ENCODE peak calls at places on chromosomes 13 and 19, in seven cellular contexts. M, G, R, O, C, E and V are unnamed samples.

GRCh38 chr13:24328145-24328544 is 18.8 kb downstream of the C1QTNF9 start:
- DNase-seq in R (no peak), M (no peak), O (peak), C (peak), G (no peak), E (no peak), V (no peak)

GRCh38 chr19:48746738-48747575 is at the start of gene IZUMO1:
- DNase-seq in R (peak), E (peak), G (no peak), M (peak), C (peak), O (peak), V (no peak)

GRCh38 chr19:6773323-6773931 is 919 bp downstream of the VAV1 start:
- DNase-seq in R (no peak), E (no peak), G (peak), C (no peak), M (no peak), O (no peak), V (peak)

GRCh38 chr13:102277286-102277685 is 124.6 kb downstream of the FGF14 start:
- DNase-seq in E (no peak), C (no peak), M (no peak), G (no peak), O (no peak), R (no peak), V (no peak)

GRCh38 chr13:94416454-94417080 is 62.9 kb downstream of the DCT start:
- DNase-seq in R (peak), C (peak), E (peak), O (peak), G (no peak), M (no peak), V (no peak)

GRCh38 chr13:99434258-99434788 is 66.9 kb upstream of the TM9SF2 start:
- DNase-seq in M (no peak), C (no peak), O (no peak), G (no peak), E (no peak), R (no peak), V (peak)

GRCh38 chr19:23460656-23461055 is 65.4 kb upstream of the ZNF91 start:
- DNase-seq in E (no peak), C (no peak), O (peak), R (no peak), G (no peak), M (no peak), V (no peak)

GRCh38 chr19:6393982-6394412 is 1.0 kb upstream of the GTF2F1 start:
- DNase-seq in M (no peak), R (no peak), E (no peak), C (no peak), G (no peak), O (no peak), V (no peak)

GRCh38 chr13:24279706-24280105 is 29.7 kb upstream of the C1QTNF9 start:
- DNase-seq in M (no peak), E (no peak), G (no peak), C (no peak), R (no peak), O (no peak), V (no peak)

GRCh38 chr13:109156181-109156935 is 526.9 kb downstream of the MYO16 start:
- DNase-seq in O (peak), M (peak), E (peak), R (peak), C (no peak), G (peak), V (no peak)

GRCh38 chr13:48000559-48001126 is 430 bp downstream of the SUCLA2 start:
- DNase-seq in G (peak), O (peak), R (no peak), M (peak), E (no peak), C (peak), V (no peak)

GRCh38 chr13:98293570-98294142 is 116.6 kb upstream of the RNF113B start:
- DNase-seq in G (no peak), R (no peak), E (no peak), M (no peak), C (no peak), O (no peak), V (no peak)

GRCh38 chr13:52665325-52665724 is 12.7 kb downstream of the SUGT1 start:
- DNase-seq in G (no peak), O (peak), M (no peak), R (no peak), E (no peak), C (peak), V (no peak)

GRCh38 chr13:19607523-19608078 is 25.9 kb upstream of the MPHOSPH8 start:
- DNase-seq in R (no peak), G (no peak), E (no peak), M (no peak), C (no peak), O (peak), V (no peak)

GRCh38 chr13:27011661-27012060 is 159.9 kb downstream of the USP12 start:
- DNase-seq in E (no peak), C (no peak), M (no peak), O (no peak), G (no peak), R (no peak), V (no peak)

GRCh38 chr19:48968813-48969218 is 3.7 kb downstream of the FTL start:
- DNase-seq in O (no peak), E (no peak), C (no peak), M (no peak), G (no peak), R (no peak), V (no peak)

GRCh38 chr13:50678464-50679162 is 164.9 kb downstream of the DLEU7 start:
- DNase-seq in M (no peak), C (no peak), O (peak), E (peak), R (peak), G (no peak), V (no peak)

GRCh38 chr13:82878536-82878935 is 1003.7 kb downstream of the SLITRK1 start:
- DNase-seq in M (no peak), C (no peak), R (peak), G (no peak), E (no peak), O (peak), V (no peak)

GRCh38 chr19:8269724-8270123 is 38.4 kb downstream of the CD320 start:
- DNase-seq in R (no peak), M (no peak), G (no peak), E (no peak), O (no peak), C (no peak), V (no peak)

GRCh38 chr13:48006396-48006795 is 5.3 kb upstream of the SUCLA2 start:
- DNase-seq in R (no peak), O (peak), E (no peak), G (no peak), C (no peak), M (no peak), V (no peak)

GRCh38 chr19:38196948-38197656 is 26.9 kb downstream of the DPF1 start:
- DNase-seq in R (no peak), C (no peak), G (no peak), O (no peak), M (no peak), E (no peak), V (no peak)

GRCh38 chr19:55699221-55699620 is 24.2 kb downstream of the EPN1 start:
- DNase-seq in M (no peak), R (no peak), G (no peak), E (no peak), O (no peak), C (no peak), V (no peak)

GRCh38 chr19:41934849-41935374 is 6.7 kb upstream of the ERFL start:
- DNase-seq in R (no peak), E (peak), M (peak), O (peak), C (peak), G (peak), V (peak)

GRCh38 chr19:11331502-11331901 is 8.0 kb downstream of the RAB3D start:
- DNase-seq in G (no peak), M (no peak), O (no peak), R (no peak), E (no peak), C (no peak), V (no peak)

GRCh38 chr13:94329754-94330551 is 149.5 kb downstream of the DCT start:
- DNase-seq in G (no peak), R (peak), M (peak), C (no peak), E (peak), O (peak), V (no peak)

GRCh38 chr19:2867025-2867991 is at the start of gene ZNF556:
- DNase-seq in C (no peak), G (no peak), E (no peak), M (peak), O (peak), R (no peak), V (no peak)

GRCh38 chr19:51713319-51714285 is 10.2 kb downstream of the HAS1 start:
- DNase-seq in C (no peak), O (no peak), M (no peak), R (no peak), E (no peak), G (no peak), V (no peak)

GRCh38 chr13:84645196-84646071 is 763.2 kb upstream of the SLITRK1 start:
- DNase-seq in R (peak), C (no peak), O (peak), G (no peak), E (no peak), M (no peak), V (no peak)

GRCh38 chr13:30607908-30608307 is 9.8 kb upstream of the USPL1 start:
- DNase-seq in G (no peak), R (no peak), C (no peak), M (no peak), O (peak), E (no peak), V (peak)

GRCh38 chr19:34985249-34986022 is 14.7 kb upstream of the GRAMD1A start:
- DNase-seq in E (no peak), O (peak), R (no peak), G (no peak), C (no peak), M (peak), V (no peak)

GRCh38 chr19:3370728-3371591 is 4.6 kb downstream of the NFIC start:
- DNase-seq in O (no peak), C (no peak), M (no peak), G (no peak), R (no peak), E (no peak), V (no peak)

GRCh38 chr13:23506821-23507210 is 63.4 kb upstream of the TNFRSF19 start:
- DNase-seq in E (peak), O (no peak), M (no peak), R (peak), G (no peak), C (peak), V (no peak)

DNA sequence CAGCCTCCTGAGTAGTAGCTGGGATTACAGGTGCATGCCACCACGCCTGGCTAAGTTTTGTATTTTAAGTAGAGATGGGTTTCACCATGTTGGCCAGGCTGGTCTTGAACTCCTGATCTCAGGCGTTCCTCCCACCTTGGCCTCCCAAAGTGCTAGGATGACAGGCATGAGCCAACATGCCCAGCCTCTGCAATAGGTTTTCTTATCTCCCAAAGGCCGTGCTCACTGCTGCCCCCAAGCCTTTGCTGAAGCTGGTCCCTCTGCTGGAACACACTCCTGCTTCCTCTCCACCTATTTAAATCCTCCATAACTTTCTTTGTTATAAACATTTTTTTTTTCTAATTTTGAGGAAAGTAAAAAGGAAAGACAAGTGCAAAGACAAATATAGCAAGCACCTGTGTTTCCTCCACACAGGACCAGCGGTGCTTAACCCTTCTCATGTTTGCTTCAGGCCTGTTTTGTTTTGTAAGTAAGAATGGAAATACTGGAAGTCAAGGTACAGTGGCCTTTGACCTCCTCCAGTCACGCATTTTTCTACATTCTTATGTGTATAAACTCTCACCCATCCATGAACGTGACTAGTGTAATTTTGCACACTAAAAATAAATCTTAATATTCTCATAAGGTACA is 14.5 kb upstream of the TNFAIP8L1 start:
- DNase-seq in C (peak), O (peak), R (no peak), M (no peak), E (no peak), G (no peak), V (no peak)
- TF ChIP-seq CTCF in C (peak), O (peak), R (peak), M (no peak), E (peak), G (no peak), V (no peak)

GRCh38 chr13:75364131-75364713 is 117.7 kb downstream of the TBC1D4 start:
- DNase-seq in C (no peak), O (peak), M (no peak), E (peak), G (no peak), R (no peak), V (no peak)

GRCh38 chr13:75363371-75363770 is 118.6 kb downstream of the TBC1D4 start:
- DNase-seq in G (no peak), E (no peak), O (no peak), C (no peak), R (no peak), M (no peak), V (no peak)

GRCh38 chr13:75368167-75368566 is 113.8 kb downstream of the TBC1D4 start:
- DNase-seq in O (peak), R (peak), E (peak), M (peak), C (no peak), G (no peak), V (no peak)

GRCh38 chr13:75366380-75367280 is 115.3 kb downstream of the TBC1D4 start:
- DNase-seq in E (no peak), R (no peak), M (no peak), G (no peak), C (no peak), O (no peak), V (no peak)

GRCh38 chr13:75365724-75366173 is 116.2 kb downstream of the TBC1D4 start:
- DNase-seq in G (no peak), M (no peak), C (no peak), O (peak), E (peak), R (no peak), V (no peak)
- TF ChIP-seq CTCF in G (no peak), M (peak), C (no peak), O (no peak), E (peak), R (peak), V (no peak)

GRCh38 chr19:33438987-33439781 is 65.7 kb downstream of the CEBPG start:
- DNase-seq in M (no peak), C (no peak), O (no peak), E (no peak), R (no peak), G (peak), V (no peak)

GRCh38 chr19:33437351-33438015 is 64.0 kb downstream of the CEBPG start:
- DNase-seq in M (no peak), E (no peak), C (no peak), R (no peak), O (no peak), G (peak), V (no peak)

GRCh38 chr19:33440241-33440640 is 66.7 kb downstream of the CEBPG start:
- DNase-seq in C (no peak), O (no peak), R (no peak), E (no peak), G (peak), M (no peak), V (no peak)

GRCh38 chr19:33436360-33437345 is 63.1 kb downstream of the CEBPG start:
- DNase-seq in M (no peak), E (no peak), C (no peak), O (no peak), R (no peak), G (peak), V (no peak)

DNA sequence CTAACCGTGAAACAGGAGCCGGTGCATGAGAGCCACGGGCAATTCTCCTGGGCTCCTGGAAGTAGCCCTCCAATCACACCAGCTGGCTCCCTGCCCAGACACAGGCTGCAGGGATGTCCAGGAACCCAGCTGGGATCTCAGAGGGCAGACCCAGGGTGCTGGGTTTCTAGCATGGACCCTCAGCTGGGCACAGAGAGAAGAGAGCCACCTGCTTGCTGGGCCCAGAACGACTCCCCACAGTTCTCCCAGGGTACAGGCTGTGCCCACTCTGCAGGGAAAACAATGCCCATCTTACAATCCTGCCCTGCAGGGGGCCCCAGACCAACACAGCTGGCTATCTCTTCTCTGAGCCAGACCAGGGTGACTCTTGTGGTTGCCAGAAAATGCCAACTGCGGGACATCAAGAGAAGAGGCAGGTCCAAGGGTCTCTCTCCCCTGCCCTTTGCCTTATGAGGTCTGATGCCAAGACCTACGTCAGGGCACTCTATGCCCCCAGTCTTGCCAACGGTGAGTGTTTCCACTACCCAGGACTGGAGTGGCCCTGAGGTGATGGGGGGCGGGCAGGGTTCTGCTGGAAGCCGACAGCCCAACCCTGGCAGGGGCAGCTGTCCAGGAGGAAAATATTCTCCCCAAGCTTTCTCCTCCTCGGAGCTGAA is 64.6 kb downstream of the CEBPG start:
- DNase-seq in R (no peak), M (no peak), E (no peak), G (peak), O (no peak), C (no peak), V (no peak)
- TF ChIP-seq CTCF in R (peak), M (no peak), E (peak), G (no peak), O (no peak), C (peak), V (no peak)

GRCh38 chr13:108026671-108027410 is 188.5 kb downstream of the LIG4 start:
- DNase-seq in G (no peak), R (no peak), C (no peak), E (no peak), M (no peak), O (no peak), V (no peak)
- TF ChIP-seq CTCF in G (no peak), R (no peak), C (no peak), E (no peak), M (no peak), O (no peak), V (no peak)

DNA sequence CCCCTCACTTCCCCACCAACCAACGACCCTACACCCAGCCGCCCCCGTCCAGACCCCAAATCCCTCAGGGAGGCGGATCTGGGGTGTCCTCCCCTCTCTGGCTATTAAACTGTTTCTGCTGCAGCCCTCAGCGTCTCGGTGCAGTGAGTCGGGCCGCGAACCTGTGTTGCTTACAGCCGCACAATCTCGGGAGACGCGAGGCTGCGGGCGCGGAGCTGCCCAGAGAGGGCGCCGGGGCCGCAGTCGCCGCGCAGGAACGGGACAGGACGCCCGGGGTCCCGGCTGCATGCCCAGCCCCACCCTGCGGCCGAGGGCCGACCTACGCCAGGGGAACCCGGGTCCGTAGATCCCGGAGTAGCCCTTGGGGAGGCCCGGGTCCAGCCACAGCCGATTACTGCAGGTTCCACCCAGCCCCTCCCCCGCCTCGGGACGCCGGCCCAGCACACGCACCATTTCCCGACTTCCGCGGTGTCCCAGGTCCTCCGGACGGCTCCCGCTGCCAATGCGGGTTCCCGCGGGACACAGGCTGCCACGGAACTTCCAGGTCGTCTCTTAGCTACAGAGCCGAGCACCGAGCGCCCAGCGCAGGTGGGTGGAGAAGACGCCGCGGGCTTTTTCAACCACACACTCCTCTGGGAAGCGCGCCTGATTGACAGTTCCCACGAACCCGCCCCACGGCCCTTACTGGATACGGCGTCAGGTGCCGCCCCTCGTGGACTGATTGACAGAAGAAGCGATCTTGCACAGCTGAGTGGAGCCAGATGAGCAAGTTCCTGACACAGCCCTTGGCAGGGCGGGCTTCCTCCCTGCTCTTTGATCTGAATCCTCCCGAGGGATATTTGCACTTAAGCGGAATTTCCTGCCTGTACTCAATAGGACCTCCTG is at the start of gene ZNF799:
- DNase-seq in E (peak), G (peak), O (peak), M (peak), R (peak), C (peak), V (peak)
- TF ChIP-seq CTCF in E (no peak), G (no peak), O (no peak), M (no peak), R (no peak), C (peak), V (no peak)

GRCh38 chr13:90453342-90453741 is 894.1 kb upstream of the MIR17HG start:
- DNase-seq in O (no peak), M (no peak), R (no peak), E (no peak), G (no peak), C (no peak), V (no peak)

GRCh38 chr13:90454002-90454636 is 893.4 kb upstream of the MIR17HG start:
- DNase-seq in E (no peak), R (no peak), M (no peak), G (no peak), C (no peak), O (peak), V (no peak)

GRCh38 chr13:90461398-90461797 is 886.1 kb upstream of the MIR17HG start:
- DNase-seq in R (no peak), E (no peak), G (no peak), M (no peak), C (no peak), O (no peak), V (no peak)

GRCh38 chr13:90455861-90456260 is 891.6 kb upstream of the MIR17HG start:
- DNase-seq in O (peak), C (no peak), E (no peak), G (no peak), R (no peak), M (no peak), V (no peak)
- TF ChIP-seq CTCF in O (no peak), C (no peak), E (peak), G (no peak), R (no peak), M (no peak), V (no peak)

GRCh38 chr13:111534646-111535461 is 214.4 kb downstream of the TEX29 start:
- DNase-seq in O (no peak), M (no peak), R (no peak), E (no peak), G (peak), C (peak), V (no peak)
- TF ChIP-seq CTCF in O (no peak), M (no peak), R (no peak), E (no peak), G (no peak), C (no peak), V (no peak)